ENCODE peak calls at places on chromosomes 4 and X, in four cellular contexts. N is foreskin fibroblast, H is mammary epithelial cell, O is upper lobe of left lung. A is an unnamed sample.

GRCh38 chr4:112284662-112285411 is 867 bp downstream of the TIFA start:
- DNase-seq in N (peak), H (peak), O (no peak), A (peak)

GRCh38 chr4:64533159-64533558 is 123.9 kb upstream of the TECRL start:
- DNase-seq in N (no peak), H (no peak), O (no peak), A (no peak)

GRCh38 chrX:105347373-105347772 is 126.9 kb upstream of the TEX13A start:
- DNase-seq in N (no peak), H (no peak), O (no peak), A (no peak)

GRCh38 chr4:54172156-54172555 is 56.9 kb upstream of the PDGFRA start:
- DNase-seq in N (no peak), H (no peak), O (no peak), A (no peak)

GRCh38 chrX:39850209-39850608 is 247.5 kb downstream of the BCOR start:
- DNase-seq in N (no peak), H (no peak), O (no peak), A (no peak)

GRCh38 chr4:52701207-52701606 is 42.1 kb upstream of the USP46 start:
- DNase-seq in N (no peak), H (no peak), O (no peak), A (no peak)

GRCh38 chrX:153793291-153793690 is 884 bp downstream of the IDH3G start:
- DNase-seq in N (peak), H (no peak), O (no peak), A (no peak)

GRCh38 chrX:119635799-119636198 is 29.6 kb upstream of the NKRF start:
- DNase-seq in N (no peak), H (no peak), O (no peak), A (no peak)

GRCh38 chr4:53905935-53906377 is 158.4 kb downstream of the CHIC2 start:
- DNase-seq in N (peak), H (peak), O (no peak), A (peak)

GRCh38 chr4:4784379-4784778 is 75.1 kb upstream of the MSX1 start:
- DNase-seq in N (no peak), H (no peak), O (no peak), A (no peak)

GRCh38 chr4:30538794-30539193 is 181.4 kb upstream of the PCDH7 start:
- DNase-seq in N (no peak), H (no peak), O (no peak), A (no peak)

GRCh38 chr4:150598906-150599305 is 17.0 kb downstream of the MAB21L2 start:
- DNase-seq in N (no peak), H (no peak), O (no peak), A (no peak)

GRCh38 chr4:10275696-10276095 is 159.1 kb upstream of the WDR1 start:
- DNase-seq in N (no peak), H (no peak), O (no peak), A (no peak)

GRCh38 chrX:69021561-69021960 is 143.7 kb downstream of the PJA1 start:
- DNase-seq in N (no peak), H (no peak), O (no peak), A (no peak)

GRCh38 chr4:167168611-167169010 is 65.7 kb downstream of the SPOCK3 start:
- DNase-seq in N (no peak), H (no peak), O (no peak), A (no peak)

GRCh38 chr4:72568959-72569718 is at the start of gene ADAMTS3:
- DNase-seq in N (peak), H (peak), O (peak), A (peak)

GRCh38 chr4:64713256-64713840 is 304.1 kb upstream of the TECRL start:
- DNase-seq in N (no peak), H (peak), O (no peak), A (peak)

GRCh38 chr4:81207793-81208192 is 7.2 kb downstream of the PRKG2 start:
- DNase-seq in N (peak), H (peak), O (no peak), A (peak)

GRCh38 chrX:31800219-31800618 is 728.4 kb upstream of the FTHL17 start:
- DNase-seq in N (no peak), H (no peak), O (no peak), A (no peak)

GRCh38 chr4:169410839-169411770 is 140.3 kb upstream of the SH3RF1 start:
- DNase-seq in N (peak), H (peak), O (no peak), A (peak)

GRCh38 chr4:130563185-130563890 is 1467.4 kb downstream of the C4orf33 start:
- DNase-seq in N (peak), H (peak), O (no peak), A (peak)

GRCh38 chr4:94469221-94469784 is 17.6 kb downstream of the PDLIM5 start:
- DNase-seq in N (no peak), H (no peak), O (no peak), A (no peak)

GRCh38 chr4:177640864-177641263 is 198.6 kb upstream of the AGA start:
- DNase-seq in N (no peak), H (no peak), O (no peak), A (no peak)

GRCh38 chr4:578451-579443 is 2.7 kb upstream of the TMEM271 start:
- DNase-seq in N (no peak), H (no peak), O (no peak), A (no peak)

GRCh38 chrX:146278381-146278780 is 460.8 kb downstream of the SLITRK2 start:
- DNase-seq in N (no peak), H (no peak), O (no peak), A (peak)

GRCh38 chrX:15530318-15530717 is 29.7 kb downstream of the BMX start:
- DNase-seq in N (no peak), H (no peak), O (no peak), A (no peak)

GRCh38 chr4:10063544-10064300 is 42.4 kb upstream of the SLC2A9 start:
- DNase-seq in N (peak), H (peak), O (peak), A (peak)

GRCh38 chr4:16684083-16684482 is 214.4 kb downstream of the LDB2 start:
- DNase-seq in N (peak), H (no peak), O (no peak), A (no peak)

GRCh38 chr4:168615294-168615693 is 118.4 kb downstream of the PALLD start:
- DNase-seq in N (peak), H (no peak), O (no peak), A (no peak)

GRCh38 chr4:143728171-143728570 is 27.7 kb upstream of the FREM3 start:
- DNase-seq in N (peak), H (no peak), O (no peak), A (no peak)

DNA sequence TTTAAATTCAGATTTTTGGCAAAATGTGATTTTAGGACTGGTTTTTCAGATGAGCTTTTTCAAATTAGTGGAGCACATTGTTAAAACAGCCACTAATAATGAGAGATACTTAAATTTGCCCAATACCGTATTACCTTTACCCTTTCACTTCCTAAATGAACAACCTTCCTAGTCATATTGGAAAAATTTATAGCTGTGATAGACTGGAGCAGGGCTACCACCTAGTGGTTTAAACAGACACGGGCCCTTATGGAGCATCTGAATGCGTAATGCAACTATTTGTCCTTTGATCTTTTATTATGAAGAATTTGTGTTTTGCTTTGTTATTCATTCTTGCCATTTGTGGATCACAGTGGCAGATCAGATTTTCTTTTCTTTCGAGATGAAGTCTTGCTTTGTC is 72.7 kb downstream of the KDM6A start:
- DNase-seq in N (no peak), H (no peak), O (no peak), A (no peak)
- TF ChIP-seq CTCF in N (no peak), H (peak), O (no peak), A (peak)

GRCh38 chr4:14862881-14863280 is 139.4 kb upstream of the CPEB2 start:
- DNase-seq in N (no peak), H (no peak), O (no peak), A (no peak)
- H3K4me3 ChIP-seq in N (peak), H (no peak), O (no peak), A (no peak)

GRCh38 chrX:114077773-114078172 is 506.1 kb upstream of the HTR2C start:
- DNase-seq in N (no peak), H (no peak), O (no peak), A (no peak)

GRCh38 chrX:114073926-114074325 is 510.0 kb upstream of the HTR2C start:
- DNase-seq in N (no peak), H (no peak), O (no peak), A (no peak)

GRCh38 chrX:114071412-114071811 is 512.5 kb upstream of the HTR2C start:
- DNase-seq in N (no peak), H (no peak), O (no peak), A (peak)

GRCh38 chrX:114075073-114075673 is 508.7 kb upstream of the HTR2C start:
- DNase-seq in N (no peak), H (no peak), O (no peak), A (no peak)
- TF ChIP-seq CTCF in N (peak), H (peak), O (no peak), A (no peak)

GRCh38 chr4:142566780-142567179 is 279.3 kb downstream of the INPP4B start:
- DNase-seq in N (no peak), H (no peak), O (no peak), A (no peak)

GRCh38 chr4:142565771-142566170 is 280.3 kb downstream of the INPP4B start:
- DNase-seq in N (no peak), H (no peak), O (no peak), A (no peak)

GRCh38 chr4:142566243-142566642 is 279.9 kb downstream of the INPP4B start:
- DNase-seq in N (no peak), H (no peak), O (no peak), A (no peak)

GRCh38 chr4:142567199-142567598 is 278.9 kb downstream of the INPP4B start:
- DNase-seq in N (no peak), H (no peak), O (no peak), A (peak)

GRCh38 chr4:142567620-142568451 is 278.3 kb downstream of the INPP4B start:
- DNase-seq in N (peak), H (peak), O (no peak), A (peak)
- H3K4me3 ChIP-seq in N (peak), H (peak), O (no peak), A (no peak)

GRCh38 chr4:133920236-133920635 is 281.4 kb downstream of the PABPC4L start:
- DNase-seq in N (no peak), H (no peak), O (no peak), A (peak)

GRCh38 chr4:133921280-133922195 is 280.1 kb downstream of the PABPC4L start:
- DNase-seq in N (peak), H (no peak), O (no peak), A (peak)
- TF ChIP-seq CTCF in N (peak), H (no peak), O (no peak), A (peak)

GRCh38 chr4:5892321-5893012 is 419 bp downstream of the CRMP1 start:
- DNase-seq in N (no peak), H (no peak), O (no peak), A (no peak)

GRCh38 chr4:5893591-5893990 is 705 bp upstream of the CRMP1 start:
- DNase-seq in N (no peak), H (no peak), O (no peak), A (no peak)

GRCh38 chr4:5893013-5893580 is at the start of gene CRMP1:
- DNase-seq in N (peak), H (no peak), O (no peak), A (no peak)

GRCh38 chr4:5890063-5890727 is 2.7 kb downstream of the CRMP1 start:
- DNase-seq in N (no peak), H (no peak), O (no peak), A (no peak)

GRCh38 chr4:5891563-5892320 is 1.1 kb downstream of the CRMP1 start:
- DNase-seq in N (no peak), H (no peak), O (no peak), A (no peak)
- H3K4me3 ChIP-seq in N (no peak), H (no peak), O (no peak), A (no peak)

GRCh38 chrX:137969191-137969590 is 403.3 kb downstream of the ZIC3 start:
- DNase-seq in N (no peak), H (no peak), O (no peak), A (no peak)
- TF ChIP-seq CTCF in N (no peak), H (no peak), O (no peak), A (no peak)

A was measured in epithelial cell of esophagus.